ENCODE peak calls at places on chromosome 10, in six cellular contexts. O is stromal cell of bone marrow; S is GM23248; F is activated CD8-positive, alpha-beta memory T cell treated with anti-CD3 and anti-CD28 coated beads for 24 hours; W is stimulated activated CD8-positive, alpha-beta memory T cell treated with anti-CD3 and anti-CD28 coated beads, Interleukin-4, amount 100 ng/mL, for 1 hour; Y is HT-29. C is an unnamed sample.

GRCh38 chr10:16049050-16049449 is 188.7 kb upstream of the MINDY3 start:
- DNase-seq in F (no peak), S (peak; percentile 3), O (no peak), Y (no peak), W (no peak), C (no peak)

GRCh38 chr10:78846770-78847169 is 222.0 kb upstream of the ZMIZ1 start:
- DNase-seq in F (no peak), W (no peak), Y (no peak), O (no peak), S (no peak), C (no peak)

GRCh38 chr10:119167041-119167440 is 1.5 kb upstream of the SFXN4 start:
- DNase-seq in O (no peak), S (no peak), W (no peak), Y (no peak), F (no peak), C (no peak)

GRCh38 chr10:94194256-94194655 is 168.5 kb downstream of the NOC3L start:
- DNase-seq in Y (no peak), F (no peak), S (peak; percentile 80), W (no peak), O (peak; percentile 21), C (no peak)

GRCh38 chr10:86686972-86687371 is 18.7 kb downstream of the LDB3 start:
- DNase-seq in W (no peak), F (no peak), S (no peak), O (no peak), Y (no peak), C (no peak)

GRCh38 chr10:45064998-45065397 is 64.3 kb downstream of the ZNF22 start:
- DNase-seq in O (no peak), W (no peak), F (no peak), S (no peak), Y (no peak), C (no peak)

GRCh38 chr10:103621778-103622115 is 128.2 kb downstream of the NEURL1 start:
- DNase-seq in S (no peak), O (no peak), Y (no peak), W (no peak), F (no peak), C (no peak)

GRCh38 chr10:133156674-133157579 is 3.1 kb upstream of the KNDC1 start:
- DNase-seq in Y (no peak), O (no peak), F (no peak), W (no peak), S (no peak), C (no peak)

GRCh38 chr10:106565546-106565945 is 599.0 kb downstream of the SORCS1 start:
- DNase-seq in W (no peak), F (no peak), O (no peak), Y (no peak), S (peak; percentile 46), C (no peak)

GRCh38 chr10:114100848-114101741 is 57.4 kb downstream of the ADRB1 start:
- DNase-seq in W (no peak), O (no peak), F (no peak), S (peak; percentile 57), Y (peak; percentile 50), C (no peak)

GRCh38 chr10:48507933-48508830 is 96.7 kb downstream of the ARHGAP22 start:
- DNase-seq in F (peak; percentile 47), W (no peak), O (no peak), Y (no peak), S (peak; percentile 34), C (peak; percentile 58)

GRCh38 chr10:103667390-103667789 is 173.9 kb downstream of the NEURL1 start:
- DNase-seq in F (no peak), O (no peak), Y (no peak), S (peak; percentile 67), W (no peak), C (no peak)

GRCh38 chr10:126651461-126651860 is 19.0 kb downstream of the C10orf90 start:
- DNase-seq in W (no peak), O (no peak), S (no peak), Y (no peak), F (no peak), C (no peak)

GRCh38 chr10:58107506-58107905 is 160.2 kb downstream of the IPMK start:
- DNase-seq in Y (no peak), W (no peak), S (peak; percentile 88), F (no peak), O (peak; percentile 92), C (no peak)

GRCh38 chr10:19889279-19889678 is 73.0 kb downstream of the PLXDC2 start:
- DNase-seq in W (no peak), F (no peak), Y (peak; percentile 51), S (no peak), O (no peak), C (no peak)

GRCh38 chr10:5466451-5466996 is 32.8 kb downstream of the CALML5 start:
- DNase-seq in S (peak; percentile 61), F (no peak), Y (peak; percentile 86), W (no peak), O (no peak), C (no peak)

GRCh38 chr10:26391701-26392695 is 46.1 kb upstream of the APBB1IP start:
- DNase-seq in W (no peak), O (no peak), Y (no peak), S (no peak), F (peak; percentile 71), C (no peak)

GRCh38 chr10:23340346-23340745 is 4.3 kb downstream of the C10orf67 start:
- DNase-seq in S (no peak), F (no peak), O (no peak), Y (no peak), W (no peak), C (no peak)

GRCh38 chr10:97333601-97334369 is 744 bp downstream of the FRAT2 start:
- DNase-seq in F (peak; percentile 78), S (peak; percentile 79), W (no peak), O (no peak), Y (peak; percentile 53), C (no peak)

GRCh38 chr10:77162697-77163096 is 474.9 kb downstream of the KCNMA1 start:
- DNase-seq in O (no peak), S (peak; percentile 89), Y (no peak), F (no peak), W (no peak), C (no peak)

GRCh38 chr10:122141821-122142651 is 129.1 kb upstream of the BTBD16 start:
- DNase-seq in S (peak; percentile 90), Y (no peak), F (no peak), O (peak; percentile 77), W (no peak), C (no peak)

GRCh38 chr10:69051303-69051702 is 36.6 kb upstream of the SRGN start:
- DNase-seq in W (no peak), F (no peak), S (peak; percentile 58), O (no peak), Y (no peak), C (no peak)

GRCh38 chr10:89346264-89346971 is 18.6 kb downstream of the IFIT3 start:
- DNase-seq in W (no peak), S (peak; percentile 57), F (peak; percentile 26), O (peak; percentile 54), Y (peak; percentile 83), C (no peak)

GRCh38 chr10:85612833-85613232 is 753.8 kb downstream of the GRID1 start:
- DNase-seq in F (peak; percentile 55), S (no peak), W (no peak), Y (peak; percentile 22), O (no peak), C (peak; percentile 53)

GRCh38 chr10:65377687-65378086 is 1548.1 kb upstream of the LRRTM3 start:
- DNase-seq in F (no peak), W (no peak), S (no peak), O (no peak), Y (no peak), C (no peak)

GRCh38 chr10:103666109-103666508 is 172.6 kb downstream of the NEURL1 start:
- DNase-seq in F (no peak), Y (no peak), S (peak; percentile 76), O (no peak), W (no peak), C (no peak)

GRCh38 chr10:71264345-71265200 is 52.2 kb downstream of the UNC5B start:
- DNase-seq in Y (no peak), F (no peak), O (no peak), S (no peak), W (no peak), C (no peak)

GRCh38 chr10:100025528-100026070 is 15.9 kb upstream of the DNMBP start:
- DNase-seq in F (no peak), Y (no peak), W (no peak), S (peak; percentile 13), O (no peak), C (no peak)

GRCh38 chr10:5876181-5876768 is 13.4 kb downstream of the ANKRD16 start:
- DNase-seq in Y (no peak), O (peak; percentile 80), S (peak; percentile 94), W (no peak), F (no peak), C (no peak)

GRCh38 chr10:48266528-48266927 is 8.0 kb downstream of the FRMPD2 start:
- DNase-seq in W (no peak), O (no peak), S (no peak), F (no peak), Y (no peak), C (no peak)

GRCh38 chr10:132458595-132459251 is 61.7 kb downstream of the PWWP2B start:
- DNase-seq in Y (peak; percentile 45), F (peak; percentile 92), O (no peak), W (no peak), S (peak; percentile 55), C (no peak)

GRCh38 chr10:127740596-127740995 is 3.6 kb downstream of the FOXI2 start:
- DNase-seq in W (no peak), S (peak; percentile 3), Y (no peak), O (no peak), F (no peak), C (no peak)

GRCh38 chr10:23157691-23158369 is 34.3 kb upstream of the PTF1A start:
- DNase-seq in O (no peak), W (no peak), S (peak; percentile 56), F (no peak), Y (peak; percentile 47), C (no peak)

GRCh38 chr10:71266147-71266917 is 52.7 kb upstream of the SLC29A3 start:
- DNase-seq in F (no peak), S (peak; percentile 70), W (no peak), O (peak; percentile 67), Y (no peak), C (no peak)

GRCh38 chr10:21265622-21266021 is 259.9 kb downstream of the SKIDA1 start:
- DNase-seq in O (no peak), S (peak; percentile 54), F (no peak), Y (peak; percentile 23), W (no peak), C (no peak)